ENCODE peak calls at places on chromosome 17, in seven cellular contexts. One of them, this sample, is unnamed.

GRCh38 chr17:28384281-28385036 is 13.0 kb downstream of the SARM1 start:
- DNase-seq in omental fat pad: no peak
- DNase-seq in RPMI8226: peak; percentile 68
- DNase-seq in mucosa of descending colon: peak; percentile 89
- DNase-seq in NCI-H69: peak; percentile 82
- DNase-seq in lower leg skin: peak; percentile 93
- DNase-seq in DND-41: peak; percentile 70
- DNase-seq in this sample: no peak

GRCh38 chr17:46890638-46891037 is 32.3 kb upstream of the GOSR2 start:
- DNase-seq in omental fat pad: no peak
- DNase-seq in RPMI8226: no peak
- DNase-seq in mucosa of descending colon: no peak
- DNase-seq in NCI-H69: no peak
- DNase-seq in lower leg skin: no peak
- DNase-seq in DND-41: no peak
- DNase-seq in this sample: no peak

GRCh38 chr17:29131814-29132682 is 48.1 kb downstream of the MYO18A start:
- DNase-seq in omental fat pad: no peak
- DNase-seq in RPMI8226: no peak
- DNase-seq in mucosa of descending colon: no peak
- DNase-seq in NCI-H69: no peak
- DNase-seq in lower leg skin: no peak
- DNase-seq in DND-41: no peak
- DNase-seq in this sample: peak; percentile 46

GRCh38 chr17:18230288-18231141 is 5.1 kb downstream of the LLGL1 start:
- DNase-seq in omental fat pad: no peak
- DNase-seq in RPMI8226: no peak
- DNase-seq in mucosa of descending colon: no peak
- DNase-seq in NCI-H69: no peak
- DNase-seq in lower leg skin: no peak
- DNase-seq in DND-41: no peak
- DNase-seq in this sample: no peak

GRCh38 chr17:4565209-4566141 is 5.1 kb upstream of the GGT6 start:
- DNase-seq in omental fat pad: no peak
- DNase-seq in RPMI8226: peak; percentile 73
- DNase-seq in mucosa of descending colon: peak; percentile 75
- DNase-seq in NCI-H69: peak; percentile 83
- DNase-seq in lower leg skin: no peak
- DNase-seq in DND-41: peak; percentile 75
- DNase-seq in this sample: peak; percentile 60

GRCh38 chr17:76561332-76561731 is 21.5 kb downstream of the PRCD start:
- DNase-seq in omental fat pad: no peak
- DNase-seq in RPMI8226: no peak
- DNase-seq in mucosa of descending colon: no peak
- DNase-seq in NCI-H69: no peak
- DNase-seq in lower leg skin: no peak
- DNase-seq in DND-41: no peak
- DNase-seq in this sample: peak; percentile 77

GRCh38 chr17:7714721-7715594 is 2.6 kb upstream of the DNAH2 start:
- DNase-seq in omental fat pad: no peak
- DNase-seq in RPMI8226: no peak
- DNase-seq in mucosa of descending colon: no peak
- DNase-seq in NCI-H69: peak; percentile 20
- DNase-seq in lower leg skin: no peak
- DNase-seq in DND-41: no peak
- DNase-seq in this sample: no peak

GRCh38 chr17:76560036-76560876 is 20.4 kb downstream of the PRCD start:
- DNase-seq in omental fat pad: no peak
- DNase-seq in RPMI8226: no peak
- DNase-seq in mucosa of descending colon: no peak
- DNase-seq in NCI-H69: no peak
- DNase-seq in lower leg skin: no peak
- DNase-seq in DND-41: no peak
- DNase-seq in this sample: no peak

GRCh38 chr17:47733047-47733413 is at the start of gene TBX21:
- DNase-seq in omental fat pad: no peak
- DNase-seq in RPMI8226: peak; percentile 92
- DNase-seq in mucosa of descending colon: peak; percentile 90
- DNase-seq in NCI-H69: peak; percentile 90
- DNase-seq in lower leg skin: peak; percentile 90
- DNase-seq in DND-41: peak; percentile 86
- DNase-seq in this sample: no peak

GRCh38 chr17:1617620-1618174 is 10.9 kb downstream of the SLC43A2 start:
- DNase-seq in omental fat pad: no peak
- DNase-seq in RPMI8226: no peak
- DNase-seq in mucosa of descending colon: peak; percentile 86
- DNase-seq in NCI-H69: no peak
- DNase-seq in lower leg skin: no peak
- DNase-seq in DND-41: no peak
- DNase-seq in this sample: peak; percentile 89

GRCh38 chr17:39653662-39654331 is 11.4 kb upstream of the TCAP start:
- DNase-seq in omental fat pad: peak; percentile 77
- DNase-seq in RPMI8226: peak; percentile 76
- DNase-seq in mucosa of descending colon: peak; percentile 72
- DNase-seq in NCI-H69: peak; percentile 55
- DNase-seq in lower leg skin: peak; percentile 92
- DNase-seq in DND-41: peak; percentile 76
- DNase-seq in this sample: peak; percentile 27

This sample was measured in H4.